ENCODE peak calls at places on chromosome 19, in four cellular contexts. One of them, this sample, is unnamed.

GRCh38 chr19:40366697-40367561 is 18.4 kb downstream of the PLD3 start:
- DNase-seq in stimulated activated CD4-positive, alpha-beta T cell treated with anti-CD3 and anti-CD28 coated beads, Interleukin-1b, Interleukin-23, amount 100 ng/mL, for 4 hours: no peak
- DNase-seq in fibroblast of the conjunctiva: peak; percentile 3
- DNase-seq in NCI-H1417: peak; percentile 87
- DNase-seq in this sample: no peak

GRCh38 chr19:15439078-15439799 is 10.5 kb downstream of the WIZ start:
- DNase-seq in stimulated activated CD4-positive, alpha-beta T cell treated with anti-CD3 and anti-CD28 coated beads, Interleukin-1b, Interleukin-23, amount 100 ng/mL, for 4 hours: no peak
- DNase-seq in NCI-H1417: no peak
- DNase-seq in fibroblast of the conjunctiva: no peak
- DNase-seq in this sample: no peak

GRCh38 chr19:29211562-29212416 is 1.2 kb downstream of the UQCRFS1 start:
- DNase-seq in fibroblast of the conjunctiva: peak; percentile 1
- DNase-seq in stimulated activated CD4-positive, alpha-beta T cell treated with anti-CD3 and anti-CD28 coated beads, Interleukin-1b, Interleukin-23, amount 100 ng/mL, for 4 hours: no peak
- DNase-seq in NCI-H1417: peak; percentile 33
- DNase-seq in this sample: peak; percentile 25

GRCh38 chr19:4393947-4394590 is 6.3 kb downstream of the SH3GL1 start:
- DNase-seq in fibroblast of the conjunctiva: no peak
- DNase-seq in stimulated activated CD4-positive, alpha-beta T cell treated with anti-CD3 and anti-CD28 coated beads, Interleukin-1b, Interleukin-23, amount 100 ng/mL, for 4 hours: no peak
- DNase-seq in NCI-H1417: no peak
- DNase-seq in this sample: peak; percentile 72

GRCh38 chr19:13588953-13589833 is 82.9 kb upstream of the CACNA1A start:
- DNase-seq in stimulated activated CD4-positive, alpha-beta T cell treated with anti-CD3 and anti-CD28 coated beads, Interleukin-1b, Interleukin-23, amount 100 ng/mL, for 4 hours: peak; percentile 81
- DNase-seq in NCI-H1417: peak; percentile 68
- DNase-seq in fibroblast of the conjunctiva: peak; percentile 14
- DNase-seq in this sample: peak; percentile 56

GRCh38 chr19:51016798-51017683 is 2.5 kb downstream of the KLK10 start:
- DNase-seq in stimulated activated CD4-positive, alpha-beta T cell treated with anti-CD3 and anti-CD28 coated beads, Interleukin-1b, Interleukin-23, amount 100 ng/mL, for 4 hours: peak; percentile 68
- DNase-seq in fibroblast of the conjunctiva: no peak
- DNase-seq in NCI-H1417: peak; percentile 32
- DNase-seq in this sample: peak; percentile 39

GRCh38 chr19:51138549-51138979 is 3.5 kb upstream of the SIGLEC7 start:
- DNase-seq in stimulated activated CD4-positive, alpha-beta T cell treated with anti-CD3 and anti-CD28 coated beads, Interleukin-1b, Interleukin-23, amount 100 ng/mL, for 4 hours: no peak
- DNase-seq in NCI-H1417: no peak
- DNase-seq in fibroblast of the conjunctiva: no peak
- DNase-seq in this sample: no peak

GRCh38 chr19:6983448-6983847 is 37.8 kb downstream of the MBD3L2B start:
- DNase-seq in fibroblast of the conjunctiva: no peak
- DNase-seq in stimulated activated CD4-positive, alpha-beta T cell treated with anti-CD3 and anti-CD28 coated beads, Interleukin-1b, Interleukin-23, amount 100 ng/mL, for 4 hours: no peak
- DNase-seq in NCI-H1417: no peak
- DNase-seq in this sample: no peak

GRCh38 chr19:13281567-13282291 is 131.5 kb downstream of the IER2 start:
- DNase-seq in NCI-H1417: no peak
- DNase-seq in fibroblast of the conjunctiva: no peak
- DNase-seq in stimulated activated CD4-positive, alpha-beta T cell treated with anti-CD3 and anti-CD28 coated beads, Interleukin-1b, Interleukin-23, amount 100 ng/mL, for 4 hours: no peak
- DNase-seq in this sample: no peak

GRCh38 chr19:16326401-16327130 is 1.9 kb downstream of the KLF2 start:
- DNase-seq in NCI-H1417: no peak
- DNase-seq in stimulated activated CD4-positive, alpha-beta T cell treated with anti-CD3 and anti-CD28 coated beads, Interleukin-1b, Interleukin-23, amount 100 ng/mL, for 4 hours: no peak
- DNase-seq in fibroblast of the conjunctiva: no peak
- DNase-seq in this sample: peak; percentile 49

GRCh38 chr19:5058456-5059190 is 89.7 kb downstream of the KDM4B start:
- DNase-seq in stimulated activated CD4-positive, alpha-beta T cell treated with anti-CD3 and anti-CD28 coated beads, Interleukin-1b, Interleukin-23, amount 100 ng/mL, for 4 hours: no peak
- DNase-seq in NCI-H1417: peak; percentile 58
- DNase-seq in fibroblast of the conjunctiva: no peak
- DNase-seq in this sample: peak; percentile 49

GRCh38 chr19:4732680-4733114 is 9.1 kb upstream of the DPP9 start:
- DNase-seq in stimulated activated CD4-positive, alpha-beta T cell treated with anti-CD3 and anti-CD28 coated beads, Interleukin-1b, Interleukin-23, amount 100 ng/mL, for 4 hours: peak; percentile 37
- DNase-seq in NCI-H1417: peak; percentile 92
- DNase-seq in fibroblast of the conjunctiva: peak; percentile 41
- DNase-seq in this sample: peak; percentile 70

GRCh38 chr19:51055866-51056265 is 9.0 kb downstream of the KLK13 start:
- DNase-seq in stimulated activated CD4-positive, alpha-beta T cell treated with anti-CD3 and anti-CD28 coated beads, Interleukin-1b, Interleukin-23, amount 100 ng/mL, for 4 hours: no peak
- DNase-seq in fibroblast of the conjunctiva: no peak
- DNase-seq in NCI-H1417: no peak
- DNase-seq in this sample: no peak

GRCh38 chr19:39998511-39998910 is 1.7 kb downstream of the ZNF546 start:
- DNase-seq in fibroblast of the conjunctiva: no peak
- DNase-seq in stimulated activated CD4-positive, alpha-beta T cell treated with anti-CD3 and anti-CD28 coated beads, Interleukin-1b, Interleukin-23, amount 100 ng/mL, for 4 hours: no peak
- DNase-seq in NCI-H1417: no peak
- DNase-seq in this sample: peak; percentile 42

GRCh38 chr19:5503598-5503997 is 48.4 kb downstream of the ZNRF4 start:
- DNase-seq in NCI-H1417: no peak
- DNase-seq in stimulated activated CD4-positive, alpha-beta T cell treated with anti-CD3 and anti-CD28 coated beads, Interleukin-1b, Interleukin-23, amount 100 ng/mL, for 4 hours: no peak
- DNase-seq in fibroblast of the conjunctiva: no peak
- DNase-seq in this sample: no peak

GRCh38 chr19:46173886-46174475 is 25.9 kb downstream of the IGFL2 start:
- DNase-seq in fibroblast of the conjunctiva: no peak
- DNase-seq in NCI-H1417: no peak
- DNase-seq in stimulated activated CD4-positive, alpha-beta T cell treated with anti-CD3 and anti-CD28 coated beads, Interleukin-1b, Interleukin-23, amount 100 ng/mL, for 4 hours: no peak
- DNase-seq in this sample: no peak

GRCh38 chr19:33175886-33176669 is 18.1 kb upstream of the LRP3 start:
- DNase-seq in NCI-H1417: no peak
- DNase-seq in stimulated activated CD4-positive, alpha-beta T cell treated with anti-CD3 and anti-CD28 coated beads, Interleukin-1b, Interleukin-23, amount 100 ng/mL, for 4 hours: peak; percentile 13
- DNase-seq in fibroblast of the conjunctiva: no peak
- DNase-seq in this sample: peak; percentile 43

GRCh38 chr19:57888494-57889231 is at the start of gene ZNF814:
- DNase-seq in stimulated activated CD4-positive, alpha-beta T cell treated with anti-CD3 and anti-CD28 coated beads, Interleukin-1b, Interleukin-23, amount 100 ng/mL, for 4 hours: peak; percentile 73
- DNase-seq in fibroblast of the conjunctiva: peak; percentile 69
- DNase-seq in NCI-H1417: peak; percentile 3
- DNase-seq in this sample: peak; percentile 84

GRCh38 chr19:45340899-45341453 is 426 bp downstream of the KLC3 start:
- DNase-seq in NCI-H1417: peak; percentile 48
- DNase-seq in fibroblast of the conjunctiva: no peak
- DNase-seq in stimulated activated CD4-positive, alpha-beta T cell treated with anti-CD3 and anti-CD28 coated beads, Interleukin-1b, Interleukin-23, amount 100 ng/mL, for 4 hours: no peak
- DNase-seq in this sample: peak; percentile 18